ENCODE peak calls at places on chromosomes 7 and 10, in seven cellular contexts. One of them, this sample, is unnamed.

GRCh38 chr7:79529896-79530235 is 76.4 kb upstream of the MAGI2 start:
- DNase-seq in hepatocyte: no peak
- DNase-seq in psoas muscle: no peak
- DNase-seq in PC-9: no peak
- DNase-seq in ovary: no peak
- DNase-seq in Peyer's patch: no peak
- DNase-seq in cardiac muscle cell: no peak
- DNase-seq in this sample: no peak

GRCh38 chr10:126060232-126060935 is 164.0 kb downstream of the FANK1 start:
- DNase-seq in hepatocyte: no peak
- DNase-seq in psoas muscle: peak; percentile 61
- DNase-seq in PC-9: no peak
- DNase-seq in ovary: peak; percentile 85
- DNase-seq in Peyer's patch: no peak
- DNase-seq in cardiac muscle cell: no peak
- DNase-seq in this sample: no peak

GRCh38 chr10:48798486-48799254 is 114.0 kb downstream of the WDFY4 start:
- DNase-seq in hepatocyte: no peak
- DNase-seq in psoas muscle: no peak
- DNase-seq in PC-9: no peak
- DNase-seq in ovary: no peak
- DNase-seq in Peyer's patch: no peak
- DNase-seq in cardiac muscle cell: no peak
- DNase-seq in this sample: no peak

GRCh38 chr7:156192921-156193320 is 380.7 kb upstream of the SHH start:
- DNase-seq in hepatocyte: no peak
- DNase-seq in psoas muscle: no peak
- DNase-seq in PC-9: no peak
- DNase-seq in ovary: no peak
- DNase-seq in Peyer's patch: no peak
- DNase-seq in cardiac muscle cell: no peak
- DNase-seq in this sample: no peak

GRCh38 chr7:158410720-158411119 is 176.9 kb downstream of the PTPRN2 start:
- DNase-seq in hepatocyte: no peak
- DNase-seq in psoas muscle: no peak
- DNase-seq in PC-9: no peak
- DNase-seq in ovary: no peak
- DNase-seq in Peyer's patch: peak; percentile 44
- DNase-seq in cardiac muscle cell: no peak
- DNase-seq in this sample: peak; percentile 46

GRCh38 chr10:60537697-60538096 is 148.0 kb upstream of the ANK3 start:
- DNase-seq in hepatocyte: no peak
- DNase-seq in psoas muscle: no peak
- DNase-seq in PC-9: peak; percentile 73
- DNase-seq in ovary: no peak
- DNase-seq in Peyer's patch: no peak
- DNase-seq in cardiac muscle cell: no peak
- DNase-seq in this sample: no peak

GRCh38 chr10:47050618-47051455 is 139.6 kb downstream of the PTPN20 start:
- DNase-seq in hepatocyte: peak; percentile 38
- DNase-seq in psoas muscle: no peak
- DNase-seq in PC-9: no peak
- DNase-seq in ovary: no peak
- DNase-seq in Peyer's patch: no peak
- DNase-seq in cardiac muscle cell: peak; percentile 49
- DNase-seq in this sample: no peak

GRCh38 chr7:101163281-101164070 is 1.9 kb downstream of the VGF start:
- DNase-seq in hepatocyte: no peak
- DNase-seq in psoas muscle: no peak
- DNase-seq in PC-9: peak; percentile 56
- DNase-seq in ovary: no peak
- DNase-seq in Peyer's patch: no peak
- DNase-seq in cardiac muscle cell: no peak
- DNase-seq in this sample: no peak

GRCh38 chr10:125344573-125345121 is 184.3 kb upstream of the CTBP2 start:
- DNase-seq in hepatocyte: peak; percentile 28
- DNase-seq in psoas muscle: no peak
- DNase-seq in PC-9: no peak
- DNase-seq in ovary: no peak
- DNase-seq in Peyer's patch: peak; percentile 54
- DNase-seq in cardiac muscle cell: no peak
- DNase-seq in this sample: no peak

GRCh38 chr7:137836113-137836509 is 10.7 kb downstream of the DGKI start:
- DNase-seq in hepatocyte: no peak
- DNase-seq in psoas muscle: no peak
- DNase-seq in PC-9: no peak
- DNase-seq in ovary: no peak
- DNase-seq in Peyer's patch: no peak
- DNase-seq in cardiac muscle cell: no peak
- DNase-seq in this sample: no peak

GRCh38 chr7:158827411-158828342 is 1.6 kb downstream of the ESYT2 start:
- DNase-seq in hepatocyte: peak; percentile 36
- DNase-seq in psoas muscle: no peak
- DNase-seq in PC-9: peak; percentile 85
- DNase-seq in ovary: no peak
- DNase-seq in Peyer's patch: no peak
- DNase-seq in cardiac muscle cell: no peak
- DNase-seq in this sample: no peak

GRCh38 chr10:72261323-72262018 is 12.3 kb upstream of the DDIT4 start:
- DNase-seq in hepatocyte: peak; percentile 73
- DNase-seq in psoas muscle: no peak
- DNase-seq in PC-9: peak; percentile 76
- DNase-seq in ovary: no peak
- DNase-seq in Peyer's patch: no peak
- DNase-seq in cardiac muscle cell: no peak
- DNase-seq in this sample: no peak

GRCh38 chr10:43574035-43574892 is at the start of gene ZNF239:
- DNase-seq in hepatocyte: peak; percentile 91
- DNase-seq in psoas muscle: peak; percentile 93
- DNase-seq in PC-9: peak; percentile 67
- DNase-seq in ovary: peak; percentile 92
- DNase-seq in Peyer's patch: peak; percentile 87
- DNase-seq in cardiac muscle cell: peak; percentile 84
- DNase-seq in this sample: peak; percentile 81

GRCh38 chr7:143287935-143288826 is at the start of gene CASP2:
- DNase-seq in hepatocyte: peak; percentile 99
- DNase-seq in psoas muscle: peak; percentile 99
- DNase-seq in PC-9: peak; percentile 90
- DNase-seq in ovary: peak; percentile 99
- DNase-seq in Peyer's patch: peak; percentile 99
- DNase-seq in cardiac muscle cell: peak; percentile 97
- DNase-seq in this sample: peak; percentile 99

GRCh38 chr10:6239213-6239991 is 36.7 kb downstream of the PFKFB3 start:
- DNase-seq in hepatocyte: peak; percentile 88
- DNase-seq in psoas muscle: peak; percentile 29
- DNase-seq in PC-9: peak; percentile 94
- DNase-seq in ovary: no peak
- DNase-seq in Peyer's patch: no peak
- DNase-seq in cardiac muscle cell: no peak
- DNase-seq in this sample: no peak

GRCh38 chr10:70958396-70958795 is 70.0 kb upstream of the PCBD1 start:
- DNase-seq in hepatocyte: no peak
- DNase-seq in psoas muscle: no peak
- DNase-seq in PC-9: no peak
- DNase-seq in ovary: no peak
- DNase-seq in Peyer's patch: peak; percentile 2
- DNase-seq in cardiac muscle cell: no peak
- DNase-seq in this sample: no peak

GRCh38 chr10:130362308-130362761 is 226.1 kb downstream of the GLRX3 start:
- DNase-seq in hepatocyte: peak; percentile 80
- DNase-seq in psoas muscle: no peak
- DNase-seq in PC-9: no peak
- DNase-seq in ovary: no peak
- DNase-seq in Peyer's patch: no peak
- DNase-seq in cardiac muscle cell: peak; percentile 72
- DNase-seq in this sample: no peak
- H3K9me3 ChIP-seq in hepatocyte: no peaks in the 10 kb centered on the region
- H3K9me3 ChIP-seq in psoas muscle: no peaks in the 10 kb centered on the region
- H3K9me3 ChIP-seq in PC-9: no peaks in the 10 kb centered on the region
- H3K9me3 ChIP-seq in ovary: no peaks in the 10 kb centered on the region
- H3K9me3 ChIP-seq in Peyer's patch: no peaks in the 10 kb centered on the region
- H3K9me3 ChIP-seq in cardiac muscle cell: no peaks in the 10 kb centered on the region
- H3K9me3 ChIP-seq in this sample: no peaks in the 10 kb centered on the region

GRCh38 chr10:96390460-96390864 is 31.7 kb upstream of the OPALIN start:
- DNase-seq in hepatocyte: no peak
- DNase-seq in psoas muscle: peak; percentile 72
- DNase-seq in PC-9: no peak
- DNase-seq in ovary: no peak
- DNase-seq in Peyer's patch: no peak
- DNase-seq in cardiac muscle cell: no peak
- DNase-seq in this sample: peak; percentile 93
- TF ChIP-seq CTCF in hepatocyte: no peak
- TF ChIP-seq CTCF in psoas muscle: no peak
- TF ChIP-seq CTCF in PC-9: no peak
- TF ChIP-seq CTCF in ovary: no peak
- TF ChIP-seq CTCF in Peyer's patch: no peak
- TF ChIP-seq CTCF in cardiac muscle cell: no peak
- TF ChIP-seq CTCF in this sample: no peak

GRCh38 chr7:125984795-125985194 is 1055.2 kb upstream of the POT1 start:
- DNase-seq in hepatocyte: no peak
- DNase-seq in psoas muscle: no peak
- DNase-seq in PC-9: no peak
- DNase-seq in ovary: no peak
- DNase-seq in Peyer's patch: no peak
- DNase-seq in cardiac muscle cell: no peak
- DNase-seq in this sample: no peak
- H3K9me3 ChIP-seq in hepatocyte: no peaks in the 10 kb centered on the region
- H3K9me3 ChIP-seq in psoas muscle: peaks cover 8% of the 10 kb centered on the region
- H3K9me3 ChIP-seq in PC-9: no peaks in the 10 kb centered on the region
- H3K9me3 ChIP-seq in ovary: no peaks in the 10 kb centered on the region
- H3K9me3 ChIP-seq in Peyer's patch: no peaks in the 10 kb centered on the region
- H3K9me3 ChIP-seq in cardiac muscle cell: no peaks in the 10 kb centered on the region
- H3K9me3 ChIP-seq in this sample: no peaks in the 10 kb centered on the region

DNA sequence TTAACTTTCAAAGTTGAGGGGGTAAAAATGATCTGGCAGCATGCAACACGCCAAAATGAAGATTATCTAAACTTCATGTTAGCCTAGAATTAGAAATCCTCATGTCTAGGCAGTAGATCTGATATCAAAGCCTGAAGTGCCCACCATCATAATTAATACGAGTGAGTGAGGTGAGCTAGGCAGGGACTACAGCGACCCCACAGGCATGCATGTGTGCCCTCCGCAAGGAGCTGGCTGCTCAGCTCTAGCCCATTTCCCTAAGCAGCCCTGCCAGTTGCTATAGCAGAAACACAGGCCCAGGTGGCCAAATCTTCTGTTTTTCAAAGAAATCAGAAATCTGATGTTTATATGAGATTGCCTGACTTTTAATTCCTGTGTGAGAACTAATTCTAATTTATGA is 93.1 kb upstream of the IFRD1 start:
- DNase-seq in hepatocyte: no peak
- DNase-seq in psoas muscle: no peak
- DNase-seq in PC-9: no peak
- DNase-seq in ovary: no peak
- DNase-seq in Peyer's patch: no peak
- DNase-seq in cardiac muscle cell: peak; percentile 9
- DNase-seq in this sample: no peak
- TF ChIP-seq CTCF in hepatocyte: no peak
- TF ChIP-seq CTCF in psoas muscle: no peak
- TF ChIP-seq CTCF in PC-9: no peak
- TF ChIP-seq CTCF in ovary: no peak
- TF ChIP-seq CTCF in Peyer's patch: no peak
- TF ChIP-seq CTCF in cardiac muscle cell: no peak
- TF ChIP-seq CTCF in this sample: no peak

DNA sequence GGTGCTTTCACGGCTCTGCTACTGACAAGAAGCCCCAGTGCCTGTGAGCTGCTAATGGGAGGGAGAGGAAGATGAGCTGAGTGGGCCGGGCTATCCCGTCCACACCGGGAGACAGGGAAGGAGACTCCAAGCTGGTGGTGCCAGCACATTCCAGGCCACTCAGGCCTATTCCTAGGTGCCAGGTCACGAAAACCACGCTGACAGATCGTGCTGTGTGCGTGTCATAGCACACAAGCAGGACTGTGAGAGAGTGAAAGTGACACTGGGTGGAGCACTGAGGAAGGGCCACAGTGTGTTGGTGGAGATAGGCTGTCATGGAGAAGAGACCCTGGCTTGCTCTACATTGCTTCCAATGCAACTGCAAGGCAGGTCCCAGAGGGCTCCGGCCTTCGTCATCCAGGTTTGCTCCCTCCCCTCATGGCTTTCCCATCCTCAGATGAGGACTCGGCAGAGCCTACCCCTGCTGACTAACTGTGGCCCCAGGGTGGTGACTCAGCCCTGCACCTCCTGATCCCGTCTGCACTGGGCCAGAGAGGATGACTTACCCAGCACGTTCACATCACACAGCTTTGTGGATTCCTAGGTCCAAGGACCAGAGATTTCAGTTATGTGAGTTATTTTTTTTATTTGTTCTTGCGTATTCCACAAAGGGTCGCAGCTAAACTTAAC is 167.3 kb downstream of the EGFR start:
- DNase-seq in hepatocyte: peak; percentile 65
- DNase-seq in psoas muscle: peak; percentile 77
- DNase-seq in PC-9: peak; percentile 99
- DNase-seq in ovary: no peak
- DNase-seq in Peyer's patch: no peak
- DNase-seq in cardiac muscle cell: no peak
- DNase-seq in this sample: no peak
- H3K9me3 ChIP-seq in hepatocyte: no peaks in the 10 kb centered on the region
- H3K9me3 ChIP-seq in psoas muscle: no peaks in the 10 kb centered on the region
- H3K9me3 ChIP-seq in PC-9: no peaks in the 10 kb centered on the region
- H3K9me3 ChIP-seq in ovary: no peaks in the 10 kb centered on the region
- H3K9me3 ChIP-seq in Peyer's patch: no peaks in the 10 kb centered on the region
- H3K9me3 ChIP-seq in cardiac muscle cell: no peaks in the 10 kb centered on the region
- H3K9me3 ChIP-seq in this sample: no peaks in the 10 kb centered on the region